ENCODE peak calls at places on chromosomes 5 and 9, in seven cellular contexts. W is BE2C, J is fibroblast of lung, U is AG04450, T is IMR-90, D is fibroblast of pulmonary artery, P is colonic mucosa. I is an unnamed sample.

GRCh38 chr9:135787776-135788575 is 86.0 kb downstream of the KCNT1 start:
- DNase-seq in W (no peak), J (no peak), U (no peak), T (no peak), D (no peak), P (no peak), I (no peak)

GRCh38 chr5:105954341-105954740 is 1716.4 kb downstream of the EFNA5 start:
- DNase-seq in W (no peak), J (no peak), U (no peak), T (peak), D (no peak), P (no peak), I (no peak)

GRCh38 chr5:40605295-40605958 is 74.3 kb upstream of the PTGER4 start:
- DNase-seq in W (no peak), J (peak), U (no peak), T (peak), D (peak), P (no peak), I (no peak)

GRCh38 chr5:45454114-45454513 is 242.1 kb downstream of the HCN1 start:
- DNase-seq in W (peak), J (peak), U (no peak), T (peak), D (peak), P (no peak), I (peak)

GRCh38 chr5:154273963-154274827 is 83.7 kb downstream of the GALNT10 start:
- DNase-seq in W (no peak), J (no peak), U (no peak), T (no peak), D (no peak), P (no peak), I (no peak)

GRCh38 chr5:176447538-176447981 is 625 bp upstream of the FAF2 start:
- DNase-seq in W (peak), J (no peak), U (no peak), T (no peak), D (no peak), P (no peak), I (no peak)

GRCh38 chr5:63240063-63240755 is 661.6 kb downstream of the LRRC70 start:
- DNase-seq in W (no peak), J (no peak), U (no peak), T (no peak), D (no peak), P (no peak), I (peak)

GRCh38 chr9:87250205-87250604 is 247.5 kb upstream of the DAPK1 start:
- DNase-seq in W (no peak), J (no peak), U (no peak), T (no peak), D (no peak), P (no peak), I (no peak)

GRCh38 chr5:66647146-66647856 is 51.1 kb downstream of the MAST4 start:
- DNase-seq in W (no peak), J (peak), U (no peak), T (no peak), D (no peak), P (no peak), I (no peak)

GRCh38 chr9:115237383-115238087 is 119.6 kb upstream of the TNC start:
- DNase-seq in W (no peak), J (no peak), U (no peak), T (no peak), D (peak), P (no peak), I (no peak)

GRCh38 chr5:107100121-107100520 is 570.6 kb downstream of the EFNA5 start:
- DNase-seq in W (no peak), J (peak), U (no peak), T (no peak), D (no peak), P (no peak), I (no peak)

GRCh38 chr9:113577525-113578261 is 114.2 kb downstream of the RGS3 start:
- DNase-seq in W (peak), J (peak), U (no peak), T (peak), D (peak), P (no peak), I (no peak)

GRCh38 chr5:167514461-167514860 is 777.0 kb upstream of the WWC1 start:
- DNase-seq in W (no peak), J (no peak), U (no peak), T (no peak), D (no peak), P (no peak), I (peak)

GRCh38 chr5:73789851-73790281 is 163.9 kb downstream of the ARHGEF28 start:
- DNase-seq in W (no peak), J (peak), U (no peak), T (no peak), D (peak), P (no peak), I (no peak)

GRCh38 chr5:178450121-178450631 is 140.0 kb downstream of the COL23A1 start:
- DNase-seq in W (no peak), J (no peak), U (no peak), T (no peak), D (no peak), P (no peak), I (no peak)

GRCh38 chr5:142360051-142360498 is 35.3 kb upstream of the SPRY4 start:
- DNase-seq in W (no peak), J (no peak), U (no peak), T (no peak), D (no peak), P (no peak), I (no peak)

GRCh38 chr9:98445576-98445975 is 190.1 kb upstream of the TBC1D2 start:
- DNase-seq in W (no peak), J (no peak), U (no peak), T (no peak), D (no peak), P (no peak), I (no peak)

GRCh38 chr9:128887914-128888350 is 6.0 kb downstream of the LRRC8A start:
- DNase-seq in W (no peak), J (peak), U (no peak), T (no peak), D (peak), P (no peak), I (no peak)

GRCh38 chr5:170332058-170332457 is 34.5 kb upstream of the LCP2 start:
- DNase-seq in W (no peak), J (no peak), U (no peak), T (no peak), D (no peak), P (no peak), I (no peak)

GRCh38 chr5:139402561-139403158 is 1.2 kb downstream of the SPATA24 start:
- DNase-seq in W (peak), J (no peak), U (no peak), T (no peak), D (peak), P (no peak), I (no peak)

GRCh38 chr9:134525841-134526797 is 115.5 kb upstream of the COL5A1 start:
- DNase-seq in W (no peak), J (no peak), U (no peak), T (no peak), D (peak), P (no peak), I (no peak)

GRCh38 chr9:76581752-76582151 is 122.8 kb downstream of the GCNT1 start:
- DNase-seq in W (no peak), J (no peak), U (no peak), T (no peak), D (no peak), P (no peak), I (no peak)

GRCh38 chr9:38208206-38208901 is 139.3 kb upstream of the SHB start:
- DNase-seq in W (no peak), J (no peak), U (no peak), T (no peak), D (no peak), P (no peak), I (peak)

GRCh38 chr9:3525088-3525835 is 539 bp downstream of the RFX3 start:
- DNase-seq in W (peak), J (no peak), U (no peak), T (no peak), D (peak), P (no peak), I (no peak)

GRCh38 chr5:92081958-92082712 is 699.0 kb upstream of the ARRDC3 start:
- DNase-seq in W (peak), J (no peak), U (no peak), T (no peak), D (no peak), P (no peak), I (no peak)
- H3K4me3 ChIP-seq in W (peak), J (peak), U (no peak), T (no peak), D (no peak), P (no peak), I (no peak)

GRCh38 chr9:6214451-6214850 is 1.2 kb upstream of the IL33 start:
- DNase-seq in W (no peak), J (peak), U (no peak), T (peak), D (peak), P (no peak), I (no peak)

GRCh38 chr9:6216951-6217350 is 1.3 kb downstream of the IL33 start:
- DNase-seq in W (no peak), J (no peak), U (no peak), T (no peak), D (peak), P (no peak), I (no peak)

GRCh38 chr9:6216002-6216401 is 395 bp downstream of the IL33 start:
- DNase-seq in W (no peak), J (no peak), U (no peak), T (no peak), D (peak), P (no peak), I (no peak)

GRCh38 chr9:6214903-6215302 is 704 bp upstream of the IL33 start:
- DNase-seq in W (no peak), J (peak), U (no peak), T (peak), D (peak), P (no peak), I (no peak)

DNA sequence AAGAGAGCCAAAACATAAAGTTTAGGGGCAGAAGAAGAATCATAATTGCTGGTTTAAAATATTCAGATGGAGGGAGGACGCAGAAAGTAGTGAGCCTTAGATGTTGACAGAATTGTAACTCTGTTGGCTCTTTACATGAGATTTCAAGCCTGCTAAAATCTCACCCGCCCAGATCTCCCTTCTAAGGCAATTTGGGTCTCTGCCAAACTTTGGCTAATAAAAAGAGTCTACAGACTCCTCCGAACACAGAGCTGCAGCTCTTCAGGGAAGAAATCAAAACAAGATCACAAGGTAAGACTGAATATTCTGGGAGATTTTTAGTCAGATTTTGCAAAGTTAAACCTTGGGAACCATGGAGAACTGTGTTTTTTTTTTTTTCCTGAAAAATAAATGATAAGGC is at the start of gene IL33:
- DNase-seq in W (no peak), J (peak), U (no peak), T (no peak), D (peak), P (no peak), I (no peak)
- H3K4me3 ChIP-seq in W (no peak), J (no peak), U (no peak), T (no peak), D (peak), P (no peak), I (no peak)

GRCh38 chr9:21681641-21682040 is 120.8 kb upstream of the MTAP start:
- DNase-seq in W (no peak), J (peak), U (no peak), T (peak), D (peak), P (no peak), I (peak)
- H3K4me3 ChIP-seq in W (no peak), J (no peak), U (no peak), T (no peak), D (no peak), P (no peak), I (no peak)

GRCh38 chr5:80227979-80228596 is 27.8 kb downstream of the SERINC5 start:
- DNase-seq in W (no peak), J (no peak), U (no peak), T (no peak), D (no peak), P (no peak), I (no peak)
- H3K4me3 ChIP-seq in W (no peak), J (no peak), U (no peak), T (no peak), D (no peak), P (no peak), I (no peak)

GRCh38 chr9:34628656-34629491 is at the start of gene ARID3C:
- DNase-seq in W (peak), J (no peak), U (no peak), T (no peak), D (no peak), P (no peak), I (no peak)
- H3K4me3 ChIP-seq in W (no peak), J (peak), U (peak), T (peak), D (peak), P (peak), I (peak)

DNA sequence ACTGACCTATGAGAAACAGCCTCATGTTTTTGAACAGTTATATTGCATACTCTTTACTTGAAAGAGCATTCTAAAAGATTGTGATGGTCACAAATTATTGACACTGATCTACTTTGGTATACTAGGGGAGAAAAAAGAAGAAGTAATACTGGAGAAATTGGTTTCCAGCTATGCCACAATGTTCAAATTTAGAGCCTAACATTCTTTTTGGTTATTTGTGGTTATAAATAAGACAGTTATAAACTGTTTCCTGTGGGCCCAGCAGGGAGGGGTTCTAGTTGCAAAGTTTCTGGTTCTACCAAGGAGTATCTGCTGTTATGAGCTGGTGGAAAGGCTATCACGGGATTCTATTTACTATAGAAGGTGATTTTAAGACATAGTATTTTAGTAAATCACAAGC is 4.8 kb downstream of the CWC27 start:
- DNase-seq in W (no peak), J (no peak), U (no peak), T (no peak), D (no peak), P (no peak), I (no peak)
- H3K4me3 ChIP-seq in W (no peak), J (no peak), U (no peak), T (no peak), D (no peak), P (no peak), I (no peak)

GRCh38 chr5:149732500-149733128 is 2.5 kb downstream of the PPARGC1B start:
- DNase-seq in W (no peak), J (no peak), U (no peak), T (no peak), D (no peak), P (peak), I (no peak)
- H3K4me3 ChIP-seq in W (peak), J (peak), U (no peak), T (no peak), D (peak), P (peak), I (peak)

GRCh38 chr5:32584651-32585050 is 706 bp upstream of the SUB1 start:
- DNase-seq in W (no peak), J (no peak), U (no peak), T (no peak), D (no peak), P (no peak), I (no peak)

GRCh38 chr5:32581010-32581785 is 4.2 kb upstream of the SUB1 start:
- DNase-seq in W (no peak), J (no peak), U (no peak), T (no peak), D (no peak), P (no peak), I (no peak)

GRCh38 chr5:32585122-32585445 is 273 bp upstream of the SUB1 start:
- DNase-seq in W (no peak), J (no peak), U (no peak), T (no peak), D (no peak), P (no peak), I (no peak)

GRCh38 chr5:32585446-32586250 is at the start of gene SUB1:
- DNase-seq in W (peak), J (peak), U (peak), T (peak), D (peak), P (peak), I (no peak)

GRCh38 chr5:32583582-32584232 is 1.6 kb upstream of the SUB1 start:
- DNase-seq in W (no peak), J (no peak), U (no peak), T (no peak), D (no peak), P (no peak), I (no peak)
- H3K4me3 ChIP-seq in W (no peak), J (no peak), U (no peak), T (no peak), D (no peak), P (no peak), I (no peak)

GRCh38 chr9:127492616-127493015 is 41.3 kb downstream of the LRSAM1 start:
- DNase-seq in W (no peak), J (no peak), U (no peak), T (no peak), D (no peak), P (no peak), I (no peak)

GRCh38 chr9:127494304-127494702 is 43.0 kb downstream of the LRSAM1 start:
- DNase-seq in W (no peak), J (no peak), U (no peak), T (no peak), D (no peak), P (no peak), I (no peak)

GRCh38 chr9:127491516-127491915 is 40.2 kb downstream of the LRSAM1 start:
- DNase-seq in W (no peak), J (no peak), U (no peak), T (no peak), D (no peak), P (no peak), I (no peak)

GRCh38 chr9:127495884-127496555 is 44.7 kb downstream of the LRSAM1 start:
- DNase-seq in W (no peak), J (no peak), U (no peak), T (no peak), D (no peak), P (no peak), I (no peak)

DNA sequence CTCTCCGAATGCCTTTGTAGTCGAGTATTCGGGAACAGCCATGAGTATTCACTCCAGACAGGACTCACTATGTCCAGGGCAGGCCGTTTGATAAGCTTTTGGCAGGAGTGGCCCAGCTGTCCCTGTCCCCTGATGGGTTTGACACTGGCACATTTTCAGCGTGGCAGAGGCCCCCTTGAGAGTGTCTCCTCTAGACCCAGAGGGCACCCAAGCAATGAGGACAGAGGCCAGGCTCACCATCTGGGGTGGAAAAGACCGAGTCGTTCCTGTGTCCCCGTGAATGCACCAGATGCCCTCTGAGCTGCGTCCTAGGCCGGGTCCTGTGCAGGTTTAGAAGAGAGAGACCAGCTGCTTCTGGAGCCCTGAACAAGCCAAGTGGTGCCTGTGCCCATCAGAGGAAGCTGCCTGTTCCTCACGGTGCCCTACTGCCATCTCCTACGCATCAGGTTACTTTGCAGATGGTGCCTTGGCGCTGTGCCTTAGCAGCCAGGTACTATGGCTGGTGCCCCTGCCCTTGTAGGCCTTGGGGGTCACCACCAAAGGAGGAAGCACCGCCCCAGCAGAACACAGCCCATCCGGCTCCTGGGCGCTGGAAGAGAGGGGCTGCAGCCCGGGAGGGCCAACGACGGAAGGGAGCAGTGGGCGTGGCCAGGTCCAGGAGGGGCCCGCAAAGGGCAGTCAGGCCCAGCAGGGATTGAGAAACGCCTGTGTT is 42.4 kb downstream of the LRSAM1 start:
- DNase-seq in W (no peak), J (no peak), U (no peak), T (no peak), D (no peak), P (no peak), I (no peak)
- H3K4me3 ChIP-seq in W (no peak), J (no peak), U (no peak), T (no peak), D (no peak), P (no peak), I (no peak)

DNA sequence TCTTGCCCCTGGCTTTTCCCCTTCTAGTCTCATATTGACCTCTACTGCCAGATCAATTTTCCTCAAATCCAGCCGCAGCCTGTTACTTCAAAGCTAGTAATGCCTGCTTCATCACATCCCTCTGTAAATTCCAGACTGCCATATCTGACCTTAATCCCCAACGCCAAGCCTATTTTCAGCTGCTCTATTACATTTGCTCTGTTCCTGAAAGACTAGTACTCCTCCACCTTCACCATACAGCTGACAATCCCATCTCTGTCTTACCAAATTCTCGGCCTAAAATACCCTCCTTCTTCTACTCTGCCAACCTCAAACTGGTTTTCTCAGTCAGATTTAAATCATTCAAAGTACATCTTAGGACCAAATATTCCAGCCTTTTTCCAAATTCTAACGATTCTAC is 420.2 kb downstream of the RAB3C start:
- DNase-seq in W (no peak), J (no peak), U (no peak), T (no peak), D (no peak), P (no peak), I (no peak)
- H3K4me3 ChIP-seq in W (no peak), J (no peak), U (no peak), T (no peak), D (no peak), P (no peak), I (no peak)